ENCODE peak calls at places on chromosome 20, in eight cellular contexts. One of them, this sample, is unnamed.

GRCh38 chr20:40694246-40694645 is 5.2 kb upstream of the MAFB start:
- DNase-seq in B cell: no peak
- DNase-seq in AG04450: no peak
- DNase-seq in HCT116: no peak
- DNase-seq in uterus: no peak
- DNase-seq in body of pancreas: no peak
- DNase-seq in choroid plexus epithelial cell: no peak
- DNase-seq in nephron progenitor cell: no peak
- DNase-seq in this sample: no peak

GRCh38 chr20:10318625-10319024 is 100.0 kb downstream of the SNAP25 start:
- DNase-seq in B cell: no peak
- DNase-seq in AG04450: no peak
- DNase-seq in HCT116: no peak
- DNase-seq in uterus: no peak
- DNase-seq in body of pancreas: no peak
- DNase-seq in choroid plexus epithelial cell: no peak
- DNase-seq in nephron progenitor cell: no peak
- DNase-seq in this sample: no peak

GRCh38 chr20:53937330-53937729 is 133.1 kb downstream of the BCAS1 start:
- DNase-seq in B cell: no peak
- DNase-seq in AG04450: no peak
- DNase-seq in HCT116: no peak
- DNase-seq in uterus: no peak
- DNase-seq in body of pancreas: no peak
- DNase-seq in choroid plexus epithelial cell: no peak
- DNase-seq in nephron progenitor cell: no peak
- DNase-seq in this sample: no peak

GRCh38 chr20:23304616-23305015 is 46.0 kb upstream of the NXT1 start:
- DNase-seq in B cell: no peak
- DNase-seq in AG04450: no peak
- DNase-seq in HCT116: no peak
- DNase-seq in uterus: no peak
- DNase-seq in body of pancreas: no peak
- DNase-seq in choroid plexus epithelial cell: no peak
- DNase-seq in nephron progenitor cell: no peak
- DNase-seq in this sample: no peak

GRCh38 chr20:39862613-39863012 is 826.4 kb downstream of the MAFB start:
- DNase-seq in B cell: no peak
- DNase-seq in AG04450: no peak
- DNase-seq in HCT116: no peak
- DNase-seq in uterus: no peak
- DNase-seq in body of pancreas: no peak
- DNase-seq in choroid plexus epithelial cell: peak
- DNase-seq in nephron progenitor cell: no peak
- DNase-seq in this sample: no peak

GRCh38 chr20:24483435-24484080 is 14.1 kb downstream of the SYNDIG1 start:
- DNase-seq in B cell: no peak
- DNase-seq in AG04450: no peak
- DNase-seq in HCT116: no peak
- DNase-seq in uterus: no peak
- DNase-seq in body of pancreas: no peak
- DNase-seq in choroid plexus epithelial cell: no peak
- DNase-seq in nephron progenitor cell: no peak
- DNase-seq in this sample: no peak

GRCh38 chr20:13231031-13231752 is 10.1 kb downstream of the ISM1 start:
- DNase-seq in B cell: no peak
- DNase-seq in AG04450: no peak
- DNase-seq in HCT116: no peak
- DNase-seq in uterus: no peak
- DNase-seq in body of pancreas: no peak
- DNase-seq in choroid plexus epithelial cell: no peak
- DNase-seq in nephron progenitor cell: no peak
- DNase-seq in this sample: no peak

GRCh38 chr20:52118696-52119095 is 72.9 kb downstream of the ZFP64 start:
- DNase-seq in B cell: no peak
- DNase-seq in AG04450: no peak
- DNase-seq in HCT116: no peak
- DNase-seq in uterus: no peak
- DNase-seq in body of pancreas: no peak
- DNase-seq in choroid plexus epithelial cell: no peak
- DNase-seq in nephron progenitor cell: no peak
- DNase-seq in this sample: no peak

DNA sequence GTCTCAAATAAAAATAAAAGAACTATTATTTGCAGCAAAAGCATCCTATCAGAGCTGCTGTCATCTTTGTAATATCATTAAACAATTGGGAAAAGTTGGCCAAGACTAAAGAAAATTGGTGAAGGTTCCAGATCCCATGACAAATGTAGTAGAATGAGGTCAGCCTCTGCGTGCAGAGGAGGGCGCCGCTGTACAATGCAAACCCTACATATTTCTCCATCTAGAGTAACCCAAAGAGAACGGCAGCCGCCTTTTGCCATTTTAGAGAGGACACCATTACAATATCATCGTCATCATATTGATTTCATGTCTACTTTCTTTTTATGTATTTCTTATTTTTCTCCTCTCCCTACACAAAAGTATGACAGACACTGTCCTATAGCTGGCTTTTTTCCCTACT is 59.5 kb downstream of the ZMYND8 start:
- DNase-seq in B cell: no peak
- DNase-seq in AG04450: no peak
- DNase-seq in HCT116: no peak
- DNase-seq in uterus: no peak
- DNase-seq in body of pancreas: no peak
- DNase-seq in choroid plexus epithelial cell: no peak
- DNase-seq in nephron progenitor cell: no peak
- DNase-seq in this sample: peak
- TF ChIP-seq CTCF in B cell: peak
- TF ChIP-seq CTCF in AG04450: no peak
- TF ChIP-seq CTCF in HCT116: peak
- TF ChIP-seq CTCF in uterus: no peak
- TF ChIP-seq CTCF in body of pancreas: peak
- TF ChIP-seq CTCF in choroid plexus epithelial cell: no peak
- TF ChIP-seq CTCF in nephron progenitor cell: no peak
- TF ChIP-seq CTCF in this sample: no peak

GRCh38 chr20:4613718-4614620 is 107.7 kb upstream of the PRND start:
- DNase-seq in B cell: peak
- DNase-seq in AG04450: no peak
- DNase-seq in HCT116: peak
- DNase-seq in uterus: no peak
- DNase-seq in body of pancreas: peak
- DNase-seq in choroid plexus epithelial cell: peak
- DNase-seq in nephron progenitor cell: peak
- DNase-seq in this sample: peak
- TF ChIP-seq CTCF in B cell: peak
- TF ChIP-seq CTCF in AG04450: peak
- TF ChIP-seq CTCF in HCT116: peak
- TF ChIP-seq CTCF in uterus: peak
- TF ChIP-seq CTCF in body of pancreas: peak
- TF ChIP-seq CTCF in choroid plexus epithelial cell: peak
- TF ChIP-seq CTCF in nephron progenitor cell: no peak
- TF ChIP-seq CTCF in this sample: no peak

GRCh38 chr20:50484271-50484976 is 25.8 kb upstream of the PTPN1 start:
- DNase-seq in B cell: no peak
- DNase-seq in AG04450: no peak
- DNase-seq in HCT116: no peak
- DNase-seq in uterus: no peak
- DNase-seq in body of pancreas: no peak
- DNase-seq in choroid plexus epithelial cell: no peak
- DNase-seq in nephron progenitor cell: no peak
- DNase-seq in this sample: no peak
- TF ChIP-seq CTCF in B cell: no peak
- TF ChIP-seq CTCF in AG04450: no peak
- TF ChIP-seq CTCF in HCT116: no peak
- TF ChIP-seq CTCF in uterus: no peak
- TF ChIP-seq CTCF in body of pancreas: no peak
- TF ChIP-seq CTCF in choroid plexus epithelial cell: no peak
- TF ChIP-seq CTCF in nephron progenitor cell: no peak
- TF ChIP-seq CTCF in this sample: no peak

GRCh38 chr20:20594171-20594530 is 118.3 kb downstream of the RALGAPA2 start:
- DNase-seq in B cell: peak
- DNase-seq in AG04450: no peak
- DNase-seq in HCT116: no peak
- DNase-seq in uterus: no peak
- DNase-seq in body of pancreas: no peak
- DNase-seq in choroid plexus epithelial cell: peak
- DNase-seq in nephron progenitor cell: no peak
- DNase-seq in this sample: no peak
- TF ChIP-seq CTCF in B cell: peak
- TF ChIP-seq CTCF in AG04450: peak
- TF ChIP-seq CTCF in HCT116: no peak
- TF ChIP-seq CTCF in uterus: no peak
- TF ChIP-seq CTCF in body of pancreas: peak
- TF ChIP-seq CTCF in choroid plexus epithelial cell: no peak
- TF ChIP-seq CTCF in nephron progenitor cell: no peak
- TF ChIP-seq CTCF in this sample: no peak